ENCODE peak calls at places on chromosomes 13 and 19, in seven cellular contexts. C is fibroblast of lung, T is cardiac muscle cell, G is IMR-90, H is heart right ventricle, R is sigmoid colon, D is left ventricle myocardium inferior. N is an unnamed sample.

GRCh38 chr13:63075126-63075525 is 1659.5 kb upstream of the PCDH20 start:
- DNase-seq in C (no peak), T (no peak), G (no peak), H (no peak), R (no peak), D (no peak), N (no peak)

GRCh38 chr19:12949363-12950284 is 4.0 kb downstream of the RAD23A start:
- DNase-seq in C (no peak), T (no peak), G (no peak), H (no peak), R (no peak), D (no peak), N (no peak)

GRCh38 chr13:49933511-49933910 is 2.6 kb downstream of the SPRYD7 start:
- DNase-seq in C (peak; percentile 59), T (no peak), G (no peak), H (no peak), R (no peak), D (no peak), N (no peak)

GRCh38 chr19:18292810-18293641 is 11.6 kb upstream of the JUND start:
- DNase-seq in C (peak; percentile 84), T (peak; percentile 90), G (peak; percentile 57), H (peak; percentile 90), R (peak; percentile 95), D (peak; percentile 91), N (peak; percentile 94)

GRCh38 chr13:110412132-110412912 is 105.2 kb downstream of the COL4A2 start:
- DNase-seq in C (peak; percentile 99), T (peak; percentile 99), G (peak; percentile 100), H (peak; percentile 93), R (peak; percentile 98), D (peak; percentile 85), N (peak; percentile 96)

GRCh38 chr13:111337741-111338140 is 17.3 kb downstream of the TEX29 start:
- DNase-seq in C (peak; percentile 12), T (peak; percentile 8), G (peak; percentile 19), H (peak; percentile 0), R (peak; percentile 38), D (no peak), N (no peak)

GRCh38 chr13:23579886-23580706 is 9.9 kb downstream of the TNFRSF19 start:
- DNase-seq in C (no peak), T (peak; percentile 7), G (peak; percentile 40), H (no peak), R (no peak), D (no peak), N (no peak)

GRCh38 chr13:50219743-50220142 is 204.5 kb downstream of the KCNRG start:
- DNase-seq in C (no peak), T (no peak), G (no peak), H (no peak), R (no peak), D (no peak), N (no peak)

GRCh38 chr19:35729763-35730162 is 12.0 kb downstream of the KMT2B start:
- DNase-seq in C (no peak), T (no peak), G (no peak), H (no peak), R (peak; percentile 62), D (no peak), N (no peak)

GRCh38 chr13:40549500-40550094 is 116.8 kb downstream of the FOXO1 start:
- DNase-seq in C (peak; percentile 68), T (peak; percentile 40), G (no peak), H (no peak), R (peak; percentile 73), D (no peak), N (no peak)

GRCh38 chr13:33224686-33225085 is 60.9 kb downstream of the STARD13 start:
- DNase-seq in C (peak; percentile 83), T (peak; percentile 53), G (peak; percentile 60), H (no peak), R (no peak), D (no peak), N (no peak)

GRCh38 chr13:53189162-53189561 is 160.5 kb downstream of the OLFM4 start:
- DNase-seq in C (no peak), T (no peak), G (no peak), H (no peak), R (no peak), D (no peak), N (peak; percentile 28)

GRCh38 chr13:113788413-113789135 is 29.5 kb downstream of the TMEM255B start:
- DNase-seq in C (no peak), T (no peak), G (no peak), H (no peak), R (no peak), D (no peak), N (no peak)

GRCh38 chr13:30739646-30740642 is 4.6 kb downstream of the ALOX5AP start:
- DNase-seq in C (peak; percentile 99), T (peak; percentile 89), G (peak; percentile 95), H (no peak), R (no peak), D (no peak), N (peak; percentile 36)

DNA sequence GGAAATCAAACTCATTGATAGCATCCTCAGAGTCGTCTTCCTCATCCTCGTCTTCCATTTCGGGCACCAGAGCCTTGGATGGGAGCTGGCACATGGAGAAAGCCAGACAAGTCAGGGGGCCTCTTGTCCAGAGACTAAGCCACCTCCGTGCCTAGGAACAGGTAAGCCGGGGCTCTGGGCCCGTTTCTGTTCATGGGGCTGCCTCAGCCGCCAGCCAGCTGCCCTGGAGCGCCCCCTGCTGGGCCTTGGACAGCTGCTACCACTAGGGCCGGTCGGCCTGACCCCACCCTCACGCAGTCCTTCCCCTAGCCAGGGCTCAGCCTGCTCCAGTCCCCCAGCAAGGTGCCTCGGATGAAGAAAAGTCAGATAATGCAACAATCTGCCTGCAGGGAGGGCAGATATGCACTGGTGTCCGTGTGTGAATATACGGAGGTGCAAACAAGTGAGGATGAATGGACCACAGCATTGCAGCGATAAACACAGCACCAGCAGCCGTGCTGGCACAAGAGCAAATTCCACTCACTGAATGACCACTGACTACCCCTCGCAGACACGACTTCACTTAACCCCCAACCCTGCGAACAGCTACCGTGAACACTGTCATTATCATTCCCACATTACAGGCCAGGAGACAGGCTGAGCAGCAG is 11.9 kb upstream of the PRKD2 start:
- DNase-seq in C (peak; percentile 35), T (peak; percentile 71), G (peak; percentile 44), H (peak; percentile 77), R (peak; percentile 87), D (peak; percentile 80), N (peak; percentile 56)
- H3K36me3 ChIP-seq in C (peaks cover 63% of the 10 kb centered on the region), T (peaks cover 41% of the 10 kb centered on the region), G (peaks cover 81% of the 10 kb centered on the region), H (peaks cover 52% of the 10 kb centered on the region), R (peaks cover 97% of the 10 kb centered on the region), D (peaks cover 94% of the 10 kb centered on the region), N (peaks cover 98% of the 10 kb centered on the region)

DNA sequence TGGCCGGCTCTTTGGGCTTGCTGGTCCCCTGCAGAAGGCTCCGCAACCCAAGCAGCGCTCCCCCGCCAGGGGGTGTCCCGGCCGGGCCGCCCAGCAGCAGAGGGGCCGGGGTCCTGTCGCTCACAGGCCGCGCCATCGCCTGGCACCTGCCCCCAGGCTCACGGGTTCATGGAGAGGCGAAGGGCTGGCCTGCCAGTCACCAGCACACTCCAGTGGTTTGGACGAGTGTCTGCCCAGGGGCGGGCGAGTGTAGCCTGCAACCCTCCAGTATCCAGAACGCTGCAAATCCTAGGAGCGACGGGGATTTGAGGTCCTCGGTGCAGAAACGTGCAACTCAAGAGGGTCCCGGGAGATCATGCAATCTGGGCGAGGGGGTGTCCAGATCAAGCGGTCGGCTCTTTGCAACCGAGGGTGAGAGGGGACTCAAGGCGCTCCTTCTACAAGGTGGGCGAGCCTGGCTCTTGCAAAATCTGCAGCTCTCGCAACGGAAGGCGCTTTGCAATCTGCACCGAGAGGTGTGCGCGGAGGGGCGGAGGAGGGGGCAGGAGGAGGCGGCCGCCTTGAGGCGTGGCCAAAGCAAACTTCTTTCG is at the start of gene DBP:
- DNase-seq in C (no peak), T (no peak), G (no peak), H (peak; percentile 58), R (no peak), D (peak; percentile 62), N (no peak)
- TF ChIP-seq CTCF in C (peak; percentile 5), T (peak; percentile 10), G (no peak), H (peak; percentile 18), R (peak; percentile 15), D (peak; percentile 32), N (peak; percentile 22)

GRCh38 chr19:45086453-45086852 is 6.5 kb upstream of the PPP1R37 start:
- DNase-seq in C (no peak), T (no peak), G (no peak), H (no peak), R (no peak), D (no peak), N (no peak)
- H3K36me3 ChIP-seq in C (peaks cover 13% of the 10 kb centered on the region), T (peaks cover 2% of the 10 kb centered on the region), G (peaks cover 21% of the 10 kb centered on the region), H (peaks cover 3% of the 10 kb centered on the region), R (peaks cover 35% of the 10 kb centered on the region), D (peaks cover 27% of the 10 kb centered on the region), N (peaks cover 17% of the 10 kb centered on the region)

GRCh38 chr19:51904331-51905165 is at the start of gene ZNF649:
- DNase-seq in C (peak; percentile 82), T (peak; percentile 88), G (peak; percentile 84), H (peak; percentile 87), R (peak; percentile 84), D (peak; percentile 77), N (peak; percentile 92)
- TF ChIP-seq CTCF in C (peak; percentile 13), T (peak; percentile 17), G (no peak), H (peak; percentile 27), R (no peak), D (peak; percentile 13), N (peak; percentile 20)

DNA sequence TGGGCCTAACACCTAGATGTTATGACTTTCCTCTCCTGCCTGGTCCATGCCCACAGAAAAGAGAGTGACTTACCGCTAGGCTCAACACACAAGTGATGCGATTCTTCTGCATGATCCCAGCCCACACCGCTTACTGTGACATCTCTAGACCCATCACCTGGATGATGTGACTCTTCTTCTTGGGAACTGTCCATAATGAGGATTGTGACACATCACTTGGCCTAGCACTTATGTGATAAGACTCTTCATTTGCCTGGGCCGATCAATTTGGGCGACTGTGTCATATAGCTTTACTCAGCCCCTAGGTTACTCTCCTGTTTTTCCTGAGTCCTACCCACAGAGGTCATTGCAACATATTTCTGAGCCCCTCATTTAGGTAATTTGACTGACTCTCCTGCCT is 19.9 kb upstream of the ZNF681 start:
- DNase-seq in C (no peak), T (no peak), G (no peak), H (no peak), R (no peak), D (no peak), N (no peak)
- H3K36me3 ChIP-seq in C (no peaks in the 10 kb centered on the region), T (peaks cover 9% of the 10 kb centered on the region), G (no peaks in the 10 kb centered on the region), H (no peaks in the 10 kb centered on the region), R (no peaks in the 10 kb centered on the region), D (peaks cover 6% of the 10 kb centered on the region), N (no peaks in the 10 kb centered on the region)

DNA sequence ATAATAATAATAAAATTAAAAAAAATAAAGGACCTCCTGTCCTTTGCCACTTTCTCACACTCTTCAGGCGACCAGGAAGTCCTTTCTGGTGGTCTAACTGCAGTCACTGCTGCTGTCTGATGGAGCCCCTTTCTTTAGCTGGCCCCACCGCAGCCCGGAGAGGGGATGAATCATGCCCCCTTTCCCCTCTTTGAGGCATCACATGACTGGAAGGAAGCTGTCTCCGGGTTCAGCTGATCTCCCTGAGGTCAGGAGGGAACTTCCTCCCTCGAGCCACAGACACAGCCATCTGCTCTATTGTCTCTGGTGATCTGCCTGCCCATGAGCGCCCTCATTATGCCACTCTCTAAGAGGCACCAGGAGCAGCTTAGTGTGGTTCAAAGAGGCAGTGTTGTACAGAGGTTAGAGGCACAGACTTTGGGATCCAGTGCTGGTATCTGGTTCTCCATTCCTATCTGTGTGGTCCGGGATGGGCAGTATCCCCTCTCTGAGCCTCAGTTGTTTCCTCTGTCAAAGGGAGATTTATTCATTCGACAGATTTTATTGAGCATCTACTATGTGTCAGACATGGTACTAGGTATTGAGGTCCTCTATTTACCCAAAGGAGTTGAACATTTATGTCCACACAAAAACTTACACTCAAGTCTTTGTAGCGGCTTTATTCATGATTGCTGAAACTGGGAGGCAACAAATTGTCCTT is 30.0 kb downstream of the VAV1 start:
- DNase-seq in C (no peak), T (peak; percentile 23), G (no peak), H (peak; percentile 29), R (peak; percentile 67), D (peak; percentile 30), N (peak; percentile 72)
- TF ChIP-seq CTCF in C (no peak), T (no peak), G (no peak), H (no peak), R (no peak), D (no peak), N (peak; percentile 25)

N was measured in A673.